ENCODE peak calls at places on chromosome 3, in eight cellular contexts. Y is foreskin fibroblast; O is body of pancreas; A is activated CD4-positive, alpha-beta T cell treated with anti-CD3 and anti-CD28 coated beads for 24 hours; L is transverse colon; Q is T-helper 2 cell; R is erythroblast; W is substantia nigra. Z is an unnamed sample.

GRCh38 chr3:72310028-72310987 is 525.4 kb upstream of the PROK2 start:
- DNase-seq in Y (peak), O (peak), A (no peak), L (peak), Q (no peak), R (peak), W (no peak), Z (no peak)

GRCh38 chr3:141308588-141309218 is 59.6 kb upstream of the ZBTB38 start:
- DNase-seq in Y (no peak), O (peak), A (no peak), L (peak), Q (no peak), R (peak), W (no peak), Z (peak)

GRCh38 chr3:16085410-16085809 is 89.1 kb upstream of the GALNT15 start:
- DNase-seq in Y (no peak), O (no peak), A (no peak), L (no peak), Q (no peak), R (no peak), W (no peak), Z (no peak)

GRCh38 chr3:177427540-177427939 is 230.3 kb upstream of the TBL1XR1 start:
- DNase-seq in Y (no peak), O (no peak), A (no peak), L (no peak), Q (peak), R (no peak), W (no peak), Z (peak)

GRCh38 chr3:31157028-31157694 is 262.7 kb upstream of the GADL1 start:
- DNase-seq in Y (no peak), O (no peak), A (no peak), L (no peak), Q (no peak), R (no peak), W (no peak), Z (no peak)

GRCh38 chr3:13069495-13069894 is 3.7 kb downstream of the IQSEC1 start:
- DNase-seq in Y (no peak), O (no peak), A (peak), L (peak), Q (peak), R (no peak), W (no peak), Z (no peak)

GRCh38 chr3:112017081-112017480 is 17.5 kb upstream of the TMPRSS7 start:
- DNase-seq in Y (no peak), O (no peak), A (no peak), L (no peak), Q (no peak), R (no peak), W (no peak), Z (no peak)

GRCh38 chr3:5384557-5384956 is 197.1 kb downstream of the EDEM1 start:
- DNase-seq in Y (no peak), O (no peak), A (no peak), L (no peak), Q (no peak), R (no peak), W (no peak), Z (peak)

GRCh38 chr3:2579206-2579605 is 480.5 kb downstream of the CNTN4 start:
- DNase-seq in Y (no peak), O (no peak), A (no peak), L (peak), Q (no peak), R (no peak), W (no peak), Z (no peak)

GRCh38 chr3:60636846-60637245 is 614.4 kb downstream of the FHIT start:
- DNase-seq in Y (no peak), O (no peak), A (no peak), L (no peak), Q (no peak), R (no peak), W (no peak), Z (no peak)

GRCh38 chr3:181782306-181782924 is 70.7 kb downstream of the SOX2 start:
- DNase-seq in Y (no peak), O (no peak), A (no peak), L (no peak), Q (no peak), R (peak), W (no peak), Z (peak)

GRCh38 chr3:32448686-32449474 is 53.8 kb downstream of the CMTM6 start:
- DNase-seq in Y (no peak), O (no peak), A (no peak), L (no peak), Q (no peak), R (no peak), W (no peak), Z (no peak)

GRCh38 chr3:103077910-103078309 is 643.1 kb downstream of the ZPLD1 start:
- DNase-seq in Y (no peak), O (no peak), A (no peak), L (no peak), Q (no peak), R (no peak), W (no peak), Z (no peak)

GRCh38 chr3:184176377-184177330 is 2.0 kb downstream of the AP2M1 start:
- DNase-seq in Y (peak), O (peak), A (no peak), L (peak), Q (no peak), R (peak), W (peak), Z (peak)

GRCh38 chr3:171526869-171527268 is 66.7 kb upstream of the TNIK start:
- DNase-seq in Y (peak), O (no peak), A (no peak), L (no peak), Q (no peak), R (no peak), W (no peak), Z (no peak)

GRCh38 chr3:39166932-39167532 is 13.6 kb upstream of the CSRNP1 start:
- DNase-seq in Y (peak), O (no peak), A (no peak), L (no peak), Q (no peak), R (peak), W (peak), Z (peak)

GRCh38 chr3:185423178-185423577 is 60.2 kb downstream of the MAP3K13 start:
- DNase-seq in Y (no peak), O (peak), A (no peak), L (peak), Q (no peak), R (peak), W (no peak), Z (peak)

GRCh38 chr3:159128628-159129027 is 326.8 kb downstream of the MFSD1 start:
- DNase-seq in Y (peak), O (no peak), A (no peak), L (no peak), Q (no peak), R (no peak), W (no peak), Z (peak)

GRCh38 chr3:36373084-36373483 is 7.2 kb upstream of the STAC start:
- DNase-seq in Y (peak), O (no peak), A (no peak), L (no peak), Q (no peak), R (no peak), W (no peak), Z (no peak)

GRCh38 chr3:161423911-161424522 is 52.7 kb upstream of the SPTSSB start:
- DNase-seq in Y (peak), O (no peak), A (no peak), L (no peak), Q (peak), R (peak), W (no peak), Z (peak)

GRCh38 chr3:24225027-24225743 is 269.5 kb downstream of the THRB start:
- DNase-seq in Y (no peak), O (no peak), A (no peak), L (no peak), Q (no peak), R (no peak), W (no peak), Z (no peak)

GRCh38 chr3:87437765-87438164 is 161.4 kb upstream of the POU1F1 start:
- DNase-seq in Y (no peak), O (no peak), A (no peak), L (no peak), Q (no peak), R (no peak), W (no peak), Z (peak)

GRCh38 chr3:40035177-40035576 is 225.8 kb downstream of the MYRIP start:
- DNase-seq in Y (peak), O (no peak), A (no peak), L (no peak), Q (no peak), R (no peak), W (no peak), Z (no peak)

GRCh38 chr3:134869153-134869726 is 74.2 kb downstream of the EPHB1 start:
- DNase-seq in Y (no peak), O (no peak), A (no peak), L (no peak), Q (no peak), R (no peak), W (no peak), Z (no peak)

GRCh38 chr3:136750209-136750921 is 1.8 kb downstream of the STAG1 start:
- DNase-seq in Y (no peak), O (no peak), A (no peak), L (no peak), Q (peak), R (peak), W (no peak), Z (peak)

GRCh38 chr3:66744986-66745385 is 244.2 kb upstream of the LRIG1 start:
- DNase-seq in Y (no peak), O (no peak), A (no peak), L (no peak), Q (no peak), R (no peak), W (no peak), Z (no peak)

GRCh38 chr3:14434541-14435151 is 32.2 kb downstream of the SLC6A6 start:
- DNase-seq in Y (no peak), O (peak), A (no peak), L (peak), Q (no peak), R (peak), W (peak), Z (no peak)

GRCh38 chr3:197354195-197355059 is 56.0 kb upstream of the DLG1 start:
- DNase-seq in Y (peak), O (no peak), A (no peak), L (peak), Q (no peak), R (no peak), W (peak), Z (no peak)

GRCh38 chr3:142348460-142348859 is 99.4 kb downstream of the XRN1 start:
- DNase-seq in Y (no peak), O (no peak), A (no peak), L (no peak), Q (no peak), R (no peak), W (no peak), Z (no peak)

GRCh38 chr3:191068946-191069813 is 129.9 kb upstream of the OSTN start:
- DNase-seq in Y (no peak), O (no peak), A (no peak), L (no peak), Q (no peak), R (no peak), W (no peak), Z (no peak)

Z was measured in OCI-M1.